ENCODE peak calls at places on chromosomes 5 and 9, in five cellular contexts. One of them, this sample, is unnamed.

GRCh38 chr9:135067091-135067710 is 20.3 kb upstream of the OLFM1 start:
- DNase-seq in stimulated activated effector memory CD8-positive, alpha-beta T cell treated with anti-CD3 and anti-CD28 coated beads, Interleukin-12 subunit alpha, Interleukin-12 subunit beta, amount 100 ng/mL, for 72 hours: no peak
- DNase-seq in cardiac fibroblast: no peak
- DNase-seq in osteocyte: peak; percentile 71
- DNase-seq in stimulated activated naive B cell treated with anti-CD40 and anti-IgM and Interleukin-4, amounts not matched to agents 10 μg/mL and 1 μg/mL and 100 μg/mL, for 72 hours: no peak
- DNase-seq in this sample: no peak

GRCh38 chr5:97458851-97459250 is 275.8 kb upstream of the RIOK2 start:
- DNase-seq in osteocyte: no peak
- DNase-seq in stimulated activated naive B cell treated with anti-CD40 and anti-IgM and Interleukin-4, amounts not matched to agents 10 μg/mL and 1 μg/mL and 100 μg/mL, for 72 hours: no peak
- DNase-seq in cardiac fibroblast: no peak
- DNase-seq in stimulated activated effector memory CD8-positive, alpha-beta T cell treated with anti-CD3 and anti-CD28 coated beads, Interleukin-12 subunit alpha, Interleukin-12 subunit beta, amount 100 ng/mL, for 72 hours: no peak
- DNase-seq in this sample: no peak

GRCh38 chr9:114820776-114821501 is 15.1 kb upstream of the TNFSF15 start:
- DNase-seq in stimulated activated effector memory CD8-positive, alpha-beta T cell treated with anti-CD3 and anti-CD28 coated beads, Interleukin-12 subunit alpha, Interleukin-12 subunit beta, amount 100 ng/mL, for 72 hours: no peak
- DNase-seq in stimulated activated naive B cell treated with anti-CD40 and anti-IgM and Interleukin-4, amounts not matched to agents 10 μg/mL and 1 μg/mL and 100 μg/mL, for 72 hours: no peak
- DNase-seq in osteocyte: no peak
- DNase-seq in cardiac fibroblast: peak; percentile 77
- DNase-seq in this sample: no peak

GRCh38 chr9:70367305-70367930 is 47.0 kb downstream of the KLF9 start:
- DNase-seq in stimulated activated effector memory CD8-positive, alpha-beta T cell treated with anti-CD3 and anti-CD28 coated beads, Interleukin-12 subunit alpha, Interleukin-12 subunit beta, amount 100 ng/mL, for 72 hours: no peak
- DNase-seq in osteocyte: no peak
- DNase-seq in cardiac fibroblast: no peak
- DNase-seq in stimulated activated naive B cell treated with anti-CD40 and anti-IgM and Interleukin-4, amounts not matched to agents 10 μg/mL and 1 μg/mL and 100 μg/mL, for 72 hours: no peak
- DNase-seq in this sample: no peak

GRCh38 chr9:136653323-136654064 is 9.2 kb upstream of the EGFL7 start:
- DNase-seq in cardiac fibroblast: no peak
- DNase-seq in osteocyte: no peak
- DNase-seq in stimulated activated effector memory CD8-positive, alpha-beta T cell treated with anti-CD3 and anti-CD28 coated beads, Interleukin-12 subunit alpha, Interleukin-12 subunit beta, amount 100 ng/mL, for 72 hours: no peak
- DNase-seq in stimulated activated naive B cell treated with anti-CD40 and anti-IgM and Interleukin-4, amounts not matched to agents 10 μg/mL and 1 μg/mL and 100 μg/mL, for 72 hours: no peak
- DNase-seq in this sample: no peak

GRCh38 chr5:157594237-157594636 is 18.7 kb upstream of the ADAM19 start:
- DNase-seq in stimulated activated effector memory CD8-positive, alpha-beta T cell treated with anti-CD3 and anti-CD28 coated beads, Interleukin-12 subunit alpha, Interleukin-12 subunit beta, amount 100 ng/mL, for 72 hours: no peak
- DNase-seq in stimulated activated naive B cell treated with anti-CD40 and anti-IgM and Interleukin-4, amounts not matched to agents 10 μg/mL and 1 μg/mL and 100 μg/mL, for 72 hours: no peak
- DNase-seq in cardiac fibroblast: peak; percentile 51
- DNase-seq in osteocyte: no peak
- DNase-seq in this sample: no peak

GRCh38 chr9:25261445-25261844 is 416.8 kb downstream of the TUSC1 start:
- DNase-seq in cardiac fibroblast: no peak
- DNase-seq in stimulated activated effector memory CD8-positive, alpha-beta T cell treated with anti-CD3 and anti-CD28 coated beads, Interleukin-12 subunit alpha, Interleukin-12 subunit beta, amount 100 ng/mL, for 72 hours: no peak
- DNase-seq in stimulated activated naive B cell treated with anti-CD40 and anti-IgM and Interleukin-4, amounts not matched to agents 10 μg/mL and 1 μg/mL and 100 μg/mL, for 72 hours: no peak
- DNase-seq in osteocyte: no peak
- DNase-seq in this sample: no peak

GRCh38 chr5:109374625-109375024 is 35.1 kb downstream of the PJA2 start:
- DNase-seq in stimulated activated effector memory CD8-positive, alpha-beta T cell treated with anti-CD3 and anti-CD28 coated beads, Interleukin-12 subunit alpha, Interleukin-12 subunit beta, amount 100 ng/mL, for 72 hours: no peak
- DNase-seq in osteocyte: no peak
- DNase-seq in cardiac fibroblast: no peak
- DNase-seq in stimulated activated naive B cell treated with anti-CD40 and anti-IgM and Interleukin-4, amounts not matched to agents 10 μg/mL and 1 μg/mL and 100 μg/mL, for 72 hours: no peak
- DNase-seq in this sample: peak; percentile 29

GRCh38 chr5:126341906-126342625 is 81.1 kb upstream of the GRAMD2B start:
- DNase-seq in cardiac fibroblast: no peak
- DNase-seq in stimulated activated effector memory CD8-positive, alpha-beta T cell treated with anti-CD3 and anti-CD28 coated beads, Interleukin-12 subunit alpha, Interleukin-12 subunit beta, amount 100 ng/mL, for 72 hours: no peak
- DNase-seq in osteocyte: no peak
- DNase-seq in stimulated activated naive B cell treated with anti-CD40 and anti-IgM and Interleukin-4, amounts not matched to agents 10 μg/mL and 1 μg/mL and 100 μg/mL, for 72 hours: no peak
- DNase-seq in this sample: no peak

GRCh38 chr5:139414601-139415121 is 10.8 kb upstream of the SPATA24 start:
- DNase-seq in stimulated activated naive B cell treated with anti-CD40 and anti-IgM and Interleukin-4, amounts not matched to agents 10 μg/mL and 1 μg/mL and 100 μg/mL, for 72 hours: no peak
- DNase-seq in osteocyte: no peak
- DNase-seq in cardiac fibroblast: no peak
- DNase-seq in stimulated activated effector memory CD8-positive, alpha-beta T cell treated with anti-CD3 and anti-CD28 coated beads, Interleukin-12 subunit alpha, Interleukin-12 subunit beta, amount 100 ng/mL, for 72 hours: no peak
- DNase-seq in this sample: no peak

GRCh38 chr5:53479656-53480473 is 564 bp upstream of the FST start:
- DNase-seq in osteocyte: peak; percentile 85
- DNase-seq in cardiac fibroblast: peak; percentile 51
- DNase-seq in stimulated activated naive B cell treated with anti-CD40 and anti-IgM and Interleukin-4, amounts not matched to agents 10 μg/mL and 1 μg/mL and 100 μg/mL, for 72 hours: no peak
- DNase-seq in stimulated activated effector memory CD8-positive, alpha-beta T cell treated with anti-CD3 and anti-CD28 coated beads, Interleukin-12 subunit alpha, Interleukin-12 subunit beta, amount 100 ng/mL, for 72 hours: peak; percentile 18
- DNase-seq in this sample: no peak